ENCODE peak calls at places on chromosome 15, in eight cellular contexts. S is hypothalamus; E is stimulated activated effector memory CD8-positive, alpha-beta T cell treated with anti-CD3 and anti-CD28 coated beads, Interleukin-12 subunit alpha, Interleukin-12 subunit beta, amount 100 ng/mL, for 72 hours; P is activated T-helper 1 cell treated with anti-CD3 and anti-CD28 coated beads, Interleukin-2, amount 50 U/mL, for 16 hours; T is anterior cingulate cortex; X is LoVo; I is AG10803; Z is RPMI8226. R is an unnamed sample.

GRCh38 chr15:70802629-70803028 is 39.3 kb upstream of the UACA start:
- DNase-seq in S (no peak), E (no peak), P (no peak), T (no peak), X (no peak), I (peak; percentile 79), Z (no peak), R (no peak)

GRCh38 chr15:22253676-22254408 is 173.5 kb downstream of the OR4M2 start:
- DNase-seq in S (no peak), E (peak; percentile 28), P (no peak), T (no peak), X (no peak), I (no peak), Z (peak; percentile 76), R (no peak)

GRCh38 chr15:51493892-51494291 is 128.7 kb downstream of the DMXL2 start:
- DNase-seq in S (no peak), E (no peak), P (no peak), T (no peak), X (no peak), I (peak; percentile 32), Z (no peak), R (no peak)

GRCh38 chr15:65952425-65953053 is 83.2 kb downstream of the RAB11A start:
- DNase-seq in S (no peak), E (no peak), P (no peak), T (no peak), X (peak; percentile 48), I (peak; percentile 45), Z (peak; percentile 61), R (no peak)

GRCh38 chr15:58932791-58933310 is 628 bp downstream of the SLTM start:
- DNase-seq in S (peak; percentile 67), E (no peak), P (no peak), T (no peak), X (no peak), I (peak; percentile 45), Z (no peak), R (no peak)

GRCh38 chr15:35885870-35886269 is 339.9 kb upstream of the DPH6 start:
- DNase-seq in S (no peak), E (no peak), P (no peak), T (no peak), X (no peak), I (no peak), Z (no peak), R (no peak)

GRCh38 chr15:84981711-84982300 is at the start of gene PDE8A:
- DNase-seq in S (peak; percentile 42), E (no peak), P (peak; percentile 44), T (no peak), X (peak; percentile 45), I (peak; percentile 54), Z (peak; percentile 54), R (peak; percentile 11)

GRCh38 chr15:33215941-33216872 is 21.7 kb upstream of the FMN1 start:
- DNase-seq in S (no peak), E (no peak), P (no peak), T (no peak), X (peak; percentile 29), I (peak; percentile 33), Z (peak; percentile 26), R (no peak)

GRCh38 chr15:35932541-35932940 is 386.6 kb upstream of the DPH6 start:
- DNase-seq in S (no peak), E (no peak), P (no peak), T (no peak), X (no peak), I (no peak), Z (no peak), R (no peak)

GRCh38 chr15:70463453-70463834 is 299.9 kb downstream of the UACA start:
- DNase-seq in S (no peak), E (no peak), P (no peak), T (no peak), X (no peak), I (no peak), Z (no peak), R (no peak)

R was measured in dorsolateral prefrontal cortex.